ENCODE peak calls at places on chromosome X, in seven cellular contexts. One of them, this sample, is unnamed.

GRCh38 chrX:78064152-78064551 is 39.9 kb upstream of the PGK1 start:
- DNase-seq in IMR-90: no peak
- DNase-seq in mesendoderm: no peak
- DNase-seq in mesenchymal stem cell: no peak
- DNase-seq in H9: no peak
- DNase-seq in neuronal stem cell: no peak
- DNase-seq in H1: no peak
- DNase-seq in this sample: no peak

GRCh38 chrX:72131317-72132294 is at the start of gene RTL5:
- DNase-seq in IMR-90: peak; percentile 85
- DNase-seq in mesendoderm: peak; percentile 94
- DNase-seq in mesenchymal stem cell: peak; percentile 95
- DNase-seq in H9: peak; percentile 72
- DNase-seq in neuronal stem cell: peak; percentile 78
- DNase-seq in H1: no peak
- DNase-seq in this sample: peak; percentile 45

GRCh38 chrX:39309018-39309620 is 507.9 kb downstream of the MID1IP1 start:
- DNase-seq in IMR-90: no peak
- DNase-seq in mesendoderm: peak; percentile 16
- DNase-seq in mesenchymal stem cell: peak; percentile 71
- DNase-seq in H9: no peak
- DNase-seq in neuronal stem cell: no peak
- DNase-seq in H1: no peak
- DNase-seq in this sample: no peak

GRCh38 chrX:16148896-16149295 is 18.4 kb upstream of the MAGEB17 start:
- DNase-seq in IMR-90: no peak
- DNase-seq in mesendoderm: no peak
- DNase-seq in mesenchymal stem cell: no peak
- DNase-seq in H9: no peak
- DNase-seq in neuronal stem cell: no peak
- DNase-seq in H1: no peak
- DNase-seq in this sample: no peak

GRCh38 chrX:123481908-123482873 is 250.7 kb downstream of the THOC2 start:
- DNase-seq in IMR-90: peak; percentile 27
- DNase-seq in mesendoderm: peak; percentile 16
- DNase-seq in mesenchymal stem cell: no peak
- DNase-seq in H9: no peak
- DNase-seq in neuronal stem cell: peak; percentile 21
- DNase-seq in H1: no peak
- DNase-seq in this sample: peak; percentile 23

GRCh38 chrX:102085706-102086105 is 39.8 kb upstream of the TCEAL2 start:
- DNase-seq in IMR-90: no peak
- DNase-seq in mesendoderm: peak; percentile 18
- DNase-seq in mesenchymal stem cell: peak; percentile 0
- DNase-seq in H9: no peak
- DNase-seq in neuronal stem cell: no peak
- DNase-seq in H1: no peak
- DNase-seq in this sample: peak; percentile 4

GRCh38 chrX:17164936-17165335 is 210.1 kb upstream of the NHS start:
- DNase-seq in IMR-90: no peak
- DNase-seq in mesendoderm: no peak
- DNase-seq in mesenchymal stem cell: no peak
- DNase-seq in H9: no peak
- DNase-seq in neuronal stem cell: no peak
- DNase-seq in H1: no peak
- DNase-seq in this sample: no peak

GRCh38 chrX:49901068-49901467 is 21.3 kb upstream of the CLCN5 start:
- DNase-seq in IMR-90: no peak
- DNase-seq in mesendoderm: no peak
- DNase-seq in mesenchymal stem cell: no peak
- DNase-seq in H9: no peak
- DNase-seq in neuronal stem cell: no peak
- DNase-seq in H1: no peak
- DNase-seq in this sample: no peak

GRCh38 chrX:16002185-16002584 is 121.2 kb upstream of the GRPR start:
- DNase-seq in IMR-90: no peak
- DNase-seq in mesendoderm: peak; percentile 54
- DNase-seq in mesenchymal stem cell: no peak
- DNase-seq in H9: no peak
- DNase-seq in neuronal stem cell: no peak
- DNase-seq in H1: no peak
- DNase-seq in this sample: no peak

GRCh38 chrX:39704590-39704989 is 393.2 kb downstream of the BCOR start:
- DNase-seq in IMR-90: no peak
- DNase-seq in mesendoderm: no peak
- DNase-seq in mesenchymal stem cell: no peak
- DNase-seq in H9: no peak
- DNase-seq in neuronal stem cell: no peak
- DNase-seq in H1: no peak
- DNase-seq in this sample: no peak

GRCh38 chrX:49947778-49948177 is 25.4 kb downstream of the CLCN5 start:
- DNase-seq in IMR-90: no peak
- DNase-seq in mesendoderm: no peak
- DNase-seq in mesenchymal stem cell: no peak
- DNase-seq in H9: no peak
- DNase-seq in neuronal stem cell: no peak
- DNase-seq in H1: no peak
- DNase-seq in this sample: no peak

GRCh38 chrX:145532176-145532780 is 285.0 kb downstream of the SPANXN1 start:
- DNase-seq in IMR-90: no peak
- DNase-seq in mesendoderm: no peak
- DNase-seq in mesenchymal stem cell: no peak
- DNase-seq in H9: no peak
- DNase-seq in neuronal stem cell: no peak
- DNase-seq in H1: no peak
- DNase-seq in this sample: no peak

GRCh38 chrX:37350034-37350365 is 836 bp downstream of the PRRG1 start:
- DNase-seq in IMR-90: peak; percentile 31
- DNase-seq in mesendoderm: no peak
- DNase-seq in mesenchymal stem cell: peak; percentile 43
- DNase-seq in H9: no peak
- DNase-seq in neuronal stem cell: no peak
- DNase-seq in H1: no peak
- DNase-seq in this sample: no peak
- H2BK5ac ChIP-seq in IMR-90: peak overlapping the region; percentile 86
- H2BK5ac ChIP-seq in mesendoderm: no peak overlapping the region
- H2BK5ac ChIP-seq in mesenchymal stem cell: no peak overlapping the region
- H2BK5ac ChIP-seq in H9: no peak overlapping the region
- H2BK5ac ChIP-seq in neuronal stem cell: no peak overlapping the region
- H2BK5ac ChIP-seq in H1: no peak overlapping the region
- H2BK5ac ChIP-seq in this sample: no peak overlapping the region

GRCh38 chrX:12971282-12972003 is 3.5 kb upstream of the TMSB4X start:
- DNase-seq in IMR-90: no peak
- DNase-seq in mesendoderm: no peak
- DNase-seq in mesenchymal stem cell: no peak
- DNase-seq in H9: no peak
- DNase-seq in neuronal stem cell: no peak
- DNase-seq in H1: no peak
- DNase-seq in this sample: no peak

GRCh38 chrX:12965390-12965940 is 9.4 kb upstream of the TMSB4X start:
- DNase-seq in IMR-90: no peak
- DNase-seq in mesendoderm: no peak
- DNase-seq in mesenchymal stem cell: no peak
- DNase-seq in H9: no peak
- DNase-seq in neuronal stem cell: no peak
- DNase-seq in H1: no peak
- DNase-seq in this sample: no peak

GRCh38 chrX:12970691-12971202 is 4.2 kb upstream of the TMSB4X start:
- DNase-seq in IMR-90: peak; percentile 75
- DNase-seq in mesendoderm: peak; percentile 78
- DNase-seq in mesenchymal stem cell: peak; percentile 72
- DNase-seq in H9: peak; percentile 65
- DNase-seq in neuronal stem cell: no peak
- DNase-seq in H1: no peak
- DNase-seq in this sample: no peak

GRCh38 chrX:12966151-12966550 is 8.8 kb upstream of the TMSB4X start:
- DNase-seq in IMR-90: no peak
- DNase-seq in mesendoderm: no peak
- DNase-seq in mesenchymal stem cell: no peak
- DNase-seq in H9: no peak
- DNase-seq in neuronal stem cell: no peak
- DNase-seq in H1: no peak
- DNase-seq in this sample: no peak

DNA sequence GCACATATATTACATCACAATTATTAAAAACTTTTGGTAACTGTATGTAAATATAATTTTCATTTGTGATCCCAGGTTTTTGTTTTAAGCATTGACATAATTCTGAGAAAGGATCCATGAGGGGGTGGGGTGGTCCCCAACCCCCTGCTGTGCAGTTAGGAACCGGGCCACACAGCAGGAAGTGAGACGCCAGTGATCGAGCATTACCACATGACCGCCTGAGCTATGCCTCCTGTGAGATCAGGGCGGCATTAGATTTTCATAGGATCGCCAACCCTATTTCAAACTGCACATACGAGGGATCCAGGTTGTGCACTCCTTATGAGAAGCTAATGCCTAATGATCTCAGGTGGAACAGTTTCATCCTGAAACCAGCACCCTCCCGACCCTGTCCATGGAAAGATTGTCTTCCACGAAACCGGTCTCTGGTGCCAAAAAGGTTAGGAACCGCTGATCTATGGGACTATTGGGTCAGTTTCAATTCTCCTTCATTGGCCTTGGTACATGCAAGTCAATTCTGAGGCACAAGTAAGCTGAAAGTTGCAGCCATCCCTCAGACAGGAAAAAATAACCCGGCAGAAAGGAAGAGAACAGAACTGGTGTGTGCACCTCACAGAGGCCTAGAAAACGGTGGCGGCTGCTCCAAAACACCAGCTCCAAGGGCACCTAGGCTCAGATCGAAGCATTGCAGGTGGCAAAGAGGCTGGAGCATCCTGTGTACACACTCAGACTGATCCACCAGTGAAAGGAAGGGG is 7.0 kb upstream of the TMSB4X start:
- DNase-seq in IMR-90: no peak
- DNase-seq in mesendoderm: no peak
- DNase-seq in mesenchymal stem cell: no peak
- DNase-seq in H9: no peak
- DNase-seq in neuronal stem cell: no peak
- DNase-seq in H1: no peak
- DNase-seq in this sample: no peak
- H2BK5ac ChIP-seq in IMR-90: no peak overlapping the region
- H2BK5ac ChIP-seq in mesendoderm: no peak overlapping the region
- H2BK5ac ChIP-seq in mesenchymal stem cell: no peak overlapping the region
- H2BK5ac ChIP-seq in H9: no peak overlapping the region
- H2BK5ac ChIP-seq in neuronal stem cell: no peak overlapping the region
- H2BK5ac ChIP-seq in H1: no peak overlapping the region
- H2BK5ac ChIP-seq in this sample: no peak overlapping the region

GRCh38 chrX:41118156-41118555 is 32.9 kb downstream of the USP9X start:
- DNase-seq in IMR-90: no peak
- DNase-seq in mesendoderm: no peak
- DNase-seq in mesenchymal stem cell: no peak
- DNase-seq in H9: no peak
- DNase-seq in neuronal stem cell: no peak
- DNase-seq in H1: no peak
- DNase-seq in this sample: no peak

GRCh38 chrX:41119803-41120202 is 34.6 kb downstream of the USP9X start:
- DNase-seq in IMR-90: no peak
- DNase-seq in mesendoderm: no peak
- DNase-seq in mesenchymal stem cell: no peak
- DNase-seq in H9: no peak
- DNase-seq in neuronal stem cell: no peak
- DNase-seq in H1: no peak
- DNase-seq in this sample: no peak

GRCh38 chrX:41127476-41128192 is 42.4 kb downstream of the USP9X start:
- DNase-seq in IMR-90: no peak
- DNase-seq in mesendoderm: no peak
- DNase-seq in mesenchymal stem cell: no peak
- DNase-seq in H9: no peak
- DNase-seq in neuronal stem cell: no peak
- DNase-seq in H1: no peak
- DNase-seq in this sample: no peak

GRCh38 chrX:41121766-41122165 is 36.5 kb downstream of the USP9X start:
- DNase-seq in IMR-90: no peak
- DNase-seq in mesendoderm: no peak
- DNase-seq in mesenchymal stem cell: no peak
- DNase-seq in H9: no peak
- DNase-seq in neuronal stem cell: no peak
- DNase-seq in H1: no peak
- DNase-seq in this sample: no peak

GRCh38 chrX:41122664-41123257 is 37.5 kb downstream of the USP9X start:
- DNase-seq in IMR-90: no peak
- DNase-seq in mesendoderm: no peak
- DNase-seq in mesenchymal stem cell: no peak
- DNase-seq in H9: no peak
- DNase-seq in neuronal stem cell: no peak
- DNase-seq in H1: no peak
- DNase-seq in this sample: no peak
- H2BK5ac ChIP-seq in IMR-90: no peak overlapping the region
- H2BK5ac ChIP-seq in mesendoderm: no peak overlapping the region
- H2BK5ac ChIP-seq in mesenchymal stem cell: no peak overlapping the region
- H2BK5ac ChIP-seq in H9: no peak overlapping the region
- H2BK5ac ChIP-seq in neuronal stem cell: no peak overlapping the region
- H2BK5ac ChIP-seq in H1: no peak overlapping the region
- H2BK5ac ChIP-seq in this sample: no peak overlapping the region

GRCh38 chrX:46710425-46710824 is 48.5 kb downstream of the SLC9A7 start:
- DNase-seq in IMR-90: peak; percentile 62
- DNase-seq in mesendoderm: no peak
- DNase-seq in mesenchymal stem cell: peak; percentile 12
- DNase-seq in H9: no peak
- DNase-seq in neuronal stem cell: no peak
- DNase-seq in H1: no peak
- DNase-seq in this sample: peak; percentile 46
- H2BK5ac ChIP-seq in IMR-90: no peak overlapping the region
- H2BK5ac ChIP-seq in mesendoderm: no peak overlapping the region
- H2BK5ac ChIP-seq in mesenchymal stem cell: no peak overlapping the region
- H2BK5ac ChIP-seq in H9: no peak overlapping the region
- H2BK5ac ChIP-seq in neuronal stem cell: no peak overlapping the region
- H2BK5ac ChIP-seq in H1: no peak overlapping the region
- H2BK5ac ChIP-seq in this sample: no peak overlapping the region

GRCh38 chrX:25125483-25125882 is 109.7 kb upstream of the ARX start:
- DNase-seq in IMR-90: no peak
- DNase-seq in mesendoderm: no peak
- DNase-seq in mesenchymal stem cell: no peak
- DNase-seq in H9: no peak
- DNase-seq in neuronal stem cell: no peak
- DNase-seq in H1: no peak
- DNase-seq in this sample: no peak

GRCh38 chrX:25130619-25131018 is 114.9 kb upstream of the ARX start:
- DNase-seq in IMR-90: no peak
- DNase-seq in mesendoderm: peak; percentile 49
- DNase-seq in mesenchymal stem cell: no peak
- DNase-seq in H9: no peak
- DNase-seq in neuronal stem cell: no peak
- DNase-seq in H1: no peak
- DNase-seq in this sample: no peak

DNA sequence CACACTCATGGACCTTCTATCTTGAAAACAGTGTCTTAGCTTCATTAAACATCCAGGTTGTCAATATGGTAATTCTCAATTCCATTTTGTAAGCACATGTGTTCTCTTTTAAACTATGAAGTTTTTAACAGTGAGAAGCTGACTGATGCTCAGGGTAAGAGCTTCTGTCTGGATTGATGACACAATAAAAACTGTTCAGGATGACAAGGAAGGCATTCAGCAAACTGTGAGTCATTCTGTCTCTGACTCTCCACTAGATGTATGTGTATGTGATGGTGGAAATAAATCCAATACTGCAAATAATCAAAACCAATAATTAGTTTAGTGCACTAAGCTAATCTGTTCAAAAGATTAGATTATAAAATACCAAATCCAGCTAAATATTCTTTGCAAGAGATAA is 115.3 kb upstream of the ARX start:
- DNase-seq in IMR-90: peak; percentile 3
- DNase-seq in mesendoderm: no peak
- DNase-seq in mesenchymal stem cell: no peak
- DNase-seq in H9: no peak
- DNase-seq in neuronal stem cell: no peak
- DNase-seq in H1: no peak
- DNase-seq in this sample: peak; percentile 13
- H2BK5ac ChIP-seq in IMR-90: no peak overlapping the region
- H2BK5ac ChIP-seq in mesendoderm: no peak overlapping the region
- H2BK5ac ChIP-seq in mesenchymal stem cell: no peak overlapping the region
- H2BK5ac ChIP-seq in H9: no peak overlapping the region
- H2BK5ac ChIP-seq in neuronal stem cell: no peak overlapping the region
- H2BK5ac ChIP-seq in H1: no peak overlapping the region
- H2BK5ac ChIP-seq in this sample: no peak overlapping the region